ENCODE peak calls at places on chromosome 14, in six cellular contexts. J is EL, F is IMR-90, M is HuH-7.5, T is GM12864, P is RPMI8226. C is an unnamed sample.

GRCh38 chr14:104822821-104823615 is 22.1 kb downstream of the ZBTB42 start:
- DNase-seq in T (no peak), F (no peak), J (no peak), M (no peak), P (no peak), C (no peak)

GRCh38 chr14:56129941-56130340 is 11.7 kb downstream of the PELI2 start:
- DNase-seq in T (no peak), P (no peak), F (no peak), M (no peak), J (no peak), C (no peak)

GRCh38 chr14:74459289-74459946 is 33.4 kb upstream of the SYNDIG1L start:
- DNase-seq in T (no peak), J (peak), F (peak), M (peak), P (peak), C (peak)

GRCh38 chr14:24481622-24482324 is 26.3 kb downstream of the CMA1 start:
- DNase-seq in F (peak), P (peak), J (peak), T (peak), M (peak), C (no peak)

GRCh38 chr14:101737414-101738367 is 23.8 kb upstream of the PPP2R5C start:
- DNase-seq in M (no peak), P (no peak), F (no peak), T (no peak), J (no peak), C (no peak)

GRCh38 chr14:89237923-89238529 is 179.0 kb downstream of the FOXN3 start:
- DNase-seq in T (no peak), P (no peak), F (peak), J (no peak), M (no peak), C (peak)

GRCh38 chr14:77007339-77007974 is 21.1 kb downstream of the IRF2BPL start:
- DNase-seq in F (no peak), M (no peak), T (no peak), P (no peak), J (no peak), C (no peak)

GRCh38 chr14:71652368-71652767 is 279.9 kb upstream of the RGS6 start:
- DNase-seq in T (no peak), J (no peak), F (no peak), P (no peak), M (no peak), C (no peak)

GRCh38 chr14:30550335-30550734 is 8.6 kb upstream of the G2E3 start:
- DNase-seq in F (peak), M (no peak), J (peak), P (no peak), T (no peak), C (peak)

GRCh38 chr14:88879016-88879415 is 54.6 kb downstream of the TTC8 start:
- DNase-seq in F (peak), M (no peak), P (no peak), T (no peak), J (peak), C (peak)

GRCh38 chr14:36505193-36505815 is 14.7 kb downstream of the NKX2-1 start:
- DNase-seq in M (no peak), T (no peak), F (no peak), P (no peak), J (no peak), C (no peak)